ENCODE peak calls at places on chromosomes 1 and 21, in six cellular contexts. C, X, V, J, Z and Q are unnamed samples.

GRCh38 chr1:226825746-226826100 is 44.7 kb upstream of the PSEN2 start:
- DNase-seq in C (no peak), X (no peak), V (no peak), J (no peak), Z (no peak), Q (no peak)

GRCh38 chr1:171298696-171299095 is 15.3 kb upstream of the FMO4 start:
- DNase-seq in C (no peak), X (peak; percentile 85), V (no peak), J (no peak), Z (no peak), Q (no peak)

GRCh38 chr1:230909974-230910754 is 41.8 kb upstream of the C1orf198 start:
- DNase-seq in C (peak; percentile 50), X (no peak), V (no peak), J (no peak), Z (peak; percentile 46), Q (no peak)

GRCh38 chr1:76390451-76390850 is 315.9 kb downstream of the ST6GALNAC3 start:
- DNase-seq in C (peak; percentile 49), X (no peak), V (no peak), J (no peak), Z (no peak), Q (no peak)

GRCh38 chr1:210830034-210831028 is 303.6 kb downstream of the KCNH1 start:
- DNase-seq in C (no peak), X (no peak), V (no peak), J (no peak), Z (no peak), Q (no peak)

GRCh38 chr21:39088831-39089380 is 94.3 kb downstream of the PSMG1 start:
- DNase-seq in C (no peak), X (no peak), V (no peak), J (no peak), Z (no peak), Q (peak; percentile 53)

GRCh38 chr1:24910751-24911650 is 19.1 kb downstream of the RUNX3 start:
- DNase-seq in C (no peak), X (no peak), V (peak; percentile 51), J (peak; percentile 66), Z (no peak), Q (peak; percentile 29)

GRCh38 chr1:161190962-161191521 is 7.8 kb downstream of the ADAMTS4 start:
- DNase-seq in C (no peak), X (peak; percentile 45), V (no peak), J (no peak), Z (no peak), Q (no peak)

GRCh38 chr1:112634367-112634766 is 14.7 kb downstream of the CAPZA1 start:
- DNase-seq in C (no peak), X (no peak), V (no peak), J (no peak), Z (no peak), Q (no peak)

GRCh38 chr1:192311281-192311680 is 5.5 kb upstream of the RGS21 start:
- DNase-seq in C (no peak), X (peak; percentile 5), V (peak; percentile 6), J (no peak), Z (no peak), Q (no peak)

GRCh38 chr1:113282011-113282896 is 108.1 kb upstream of the MAGI3 start:
- DNase-seq in C (no peak), X (no peak), V (no peak), J (no peak), Z (no peak), Q (no peak)

GRCh38 chr1:178536844-178537371 is 24.0 kb downstream of the TEX35 start:
- DNase-seq in C (no peak), X (no peak), V (peak; percentile 80), J (no peak), Z (peak; percentile 71), Q (peak; percentile 79)

GRCh38 chr1:29487291-29487690 is 251.0 kb downstream of the PTPRU start:
- DNase-seq in C (no peak), X (no peak), V (no peak), J (no peak), Z (no peak), Q (no peak)

GRCh38 chr1:173470608-173471007 is 6.5 kb upstream of the PRDX6 start:
- DNase-seq in C (no peak), X (peak; percentile 16), V (no peak), J (no peak), Z (no peak), Q (no peak)

GRCh38 chr1:201266276-201266675 is 17.0 kb upstream of the PKP1 start:
- DNase-seq in C (peak; percentile 0), X (no peak), V (no peak), J (no peak), Z (no peak), Q (no peak)

GRCh38 chr1:27166351-27166802 is 11.5 kb upstream of the SLC9A1 start:
- DNase-seq in C (no peak), X (no peak), V (no peak), J (no peak), Z (no peak), Q (no peak)

GRCh38 chr1:169109561-169110134 is 3.2 kb downstream of the ATP1B1 start:
- DNase-seq in C (peak; percentile 53), X (peak; percentile 28), V (peak; percentile 85), J (peak; percentile 59), Z (peak; percentile 70), Q (peak; percentile 71)

GRCh38 chr1:205199931-205200299 is 11.6 kb downstream of the DSTYK start:
- DNase-seq in C (no peak), X (no peak), V (no peak), J (no peak), Z (no peak), Q (no peak)

GRCh38 chr1:236307437-236307836 is 25.7 kb upstream of the ERO1B start:
- DNase-seq in C (no peak), X (no peak), V (no peak), J (no peak), Z (no peak), Q (no peak)

GRCh38 chr1:109609881-109610280 is 9.5 kb downstream of the GNAT2 start:
- DNase-seq in C (no peak), X (no peak), V (no peak), J (no peak), Z (no peak), Q (no peak)

GRCh38 chr1:226309398-226310122 is 596 bp upstream of the LIN9 start:
- DNase-seq in C (no peak), X (peak; percentile 40), V (no peak), J (peak; percentile 46), Z (peak; percentile 23), Q (no peak)

GRCh38 chr1:95035536-95035935 is 37.2 kb downstream of the ALG14 start:
- DNase-seq in C (no peak), X (no peak), V (no peak), J (no peak), Z (no peak), Q (no peak)

GRCh38 chr21:43619856-43620255 is 39.4 kb downstream of the HSF2BP start:
- DNase-seq in C (no peak), X (peak; percentile 48), V (peak; percentile 44), J (no peak), Z (no peak), Q (no peak)

GRCh38 chr21:42121792-42122191 is 50.7 kb downstream of the UMODL1 start:
- DNase-seq in C (peak; percentile 41), X (no peak), V (peak; percentile 56), J (no peak), Z (no peak), Q (no peak)
- H3K4me1 ChIP-seq in C (peaks cover 5% of the 10 kb centered on the region), X (peaks cover 15% of the 10 kb centered on the region), V (peaks cover 6% of the 10 kb centered on the region), J (peaks cover 24% of the 10 kb centered on the region), Z (peaks cover 3% of the 10 kb centered on the region), Q (peaks cover 3% of the 10 kb centered on the region)

DNA sequence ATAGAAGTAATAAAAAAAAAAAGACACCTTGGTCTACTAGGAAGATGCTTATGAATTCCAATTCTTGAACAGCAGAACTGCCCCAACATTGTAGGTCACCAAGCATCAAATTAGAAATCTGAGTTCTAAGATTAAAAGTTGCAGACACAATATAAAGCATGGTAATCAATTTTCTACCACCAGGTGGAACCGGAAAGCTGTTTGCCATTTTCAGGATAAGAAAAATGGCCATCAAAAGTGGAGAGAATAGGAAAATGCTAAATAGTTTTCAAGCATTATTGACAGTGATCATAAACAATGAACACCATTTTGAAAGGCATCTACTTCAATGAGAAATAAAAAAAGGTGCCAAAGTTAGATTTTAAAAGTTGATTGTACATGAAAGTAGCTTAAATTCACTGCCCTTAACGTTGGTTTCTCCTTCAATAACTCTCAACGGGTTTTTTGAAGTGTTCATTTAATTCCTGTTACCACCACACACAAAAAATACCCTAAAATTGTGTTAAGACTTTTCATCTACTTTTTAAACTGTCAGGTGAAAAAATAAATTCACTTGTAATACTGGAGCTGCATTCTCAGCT is 252.9 kb downstream of the KCNT2 start:
- DNase-seq in C (no peak), X (peak; percentile 50), V (peak; percentile 2), J (no peak), Z (no peak), Q (no peak)
- TF ChIP-seq CTCF in C (peak; percentile 38), X (peak; percentile 71), V (no peak), J (peak; percentile 41), Z (no peak), Q (peak; percentile 15)

GRCh38 chr1:208122612-208123358 is 121.4 kb downstream of the PLXNA2 start:
- DNase-seq in C (no peak), X (no peak), V (no peak), J (no peak), Z (no peak), Q (no peak)

GRCh38 chr1:208119225-208119606 is 125.0 kb downstream of the PLXNA2 start:
- DNase-seq in C (no peak), X (no peak), V (no peak), J (no peak), Z (no peak), Q (no peak)

GRCh38 chr1:208118306-208118705 is 125.9 kb downstream of the PLXNA2 start:
- DNase-seq in C (no peak), X (no peak), V (no peak), J (no peak), Z (no peak), Q (no peak)

GRCh38 chr1:208121965-208122364 is 122.2 kb downstream of the PLXNA2 start:
- DNase-seq in C (no peak), X (no peak), V (no peak), J (no peak), Z (no peak), Q (no peak)

DNA sequence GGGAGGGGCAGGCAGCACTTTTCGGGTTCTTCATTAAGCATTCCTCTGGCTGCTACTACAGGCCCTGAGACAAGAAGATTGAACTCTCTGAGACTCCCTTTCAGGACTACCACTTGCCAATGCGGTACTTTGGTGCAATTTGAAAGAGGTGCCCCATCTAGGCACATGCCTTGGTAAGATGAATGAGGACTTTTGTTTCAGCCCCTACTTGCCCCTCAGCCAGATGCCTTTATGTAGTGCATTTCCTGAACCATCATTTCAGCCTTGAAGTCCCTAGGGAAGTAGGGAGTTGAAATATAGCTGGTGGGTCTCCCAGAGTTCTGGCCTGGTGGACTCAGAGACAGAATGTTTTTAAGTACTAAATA is 123.8 kb downstream of the PLXNA2 start:
- DNase-seq in C (no peak), X (no peak), V (no peak), J (no peak), Z (no peak), Q (no peak)
- H3K4me1 ChIP-seq in C (no peaks in the 10 kb centered on the region), X (peaks cover 5% of the 10 kb centered on the region), V (peaks cover 7% of the 10 kb centered on the region), J (peaks cover 19% of the 10 kb centered on the region), Z (peaks cover 26% of the 10 kb centered on the region), Q (peaks cover 27% of the 10 kb centered on the region)

DNA sequence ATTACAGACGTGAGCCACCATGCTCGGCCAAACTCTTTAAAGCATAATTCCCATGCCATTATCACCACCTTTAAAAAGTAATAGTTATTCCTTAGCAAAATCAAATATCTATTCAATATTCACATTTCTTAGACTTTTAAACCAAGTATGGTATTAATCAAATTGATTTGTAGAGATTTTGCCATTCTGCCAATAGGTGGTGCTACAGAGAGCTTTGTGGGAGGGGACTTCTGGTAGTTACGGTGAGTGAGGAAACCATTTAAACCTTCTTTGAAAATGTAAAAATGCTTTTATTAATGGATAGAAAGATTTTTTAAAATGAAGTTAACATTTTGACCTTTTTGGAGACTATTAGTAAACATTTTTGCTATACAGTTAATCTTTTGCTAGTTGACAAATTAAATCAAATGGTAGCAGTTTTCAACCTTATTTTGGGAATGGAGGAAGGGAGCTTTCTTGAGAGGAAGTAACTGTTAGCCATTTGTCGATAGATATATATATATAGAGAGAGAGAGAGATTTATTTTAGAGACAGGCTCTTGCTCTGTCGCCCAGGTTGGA is 19.3 kb downstream of the IARS2 start:
- DNase-seq in C (no peak), X (peak; percentile 73), V (peak; percentile 22), J (no peak), Z (no peak), Q (no peak)
- TF ChIP-seq CTCF in C (no peak), X (peak; percentile 91), V (peak; percentile 31), J (peak; percentile 51), Z (peak; percentile 38), Q (no peak)